ENCODE peak calls at places on chromosomes 6 and 20, in nine cellular contexts. U is stomach, V is mucosa of descending colon, P is cardiac muscle cell, N is fibroblast of the aortic adventitia, D is GM10248, Q is neural crest cell, C is cardiac fibroblast, G is AG04449. Z is an unnamed sample.

GRCh38 chr20:20364747-20365558 is 3.0 kb upstream of the INSM1 start:
- DNase-seq in C (no peak), U (no peak), V (no peak), D (no peak), Q (no peak), G (no peak), P (no peak), N (no peak), Z (no peak)

GRCh38 chr6:20907486-20908071 is 373.3 kb downstream of the CDKAL1 start:
- DNase-seq in U (no peak), Q (no peak), P (no peak), G (no peak), N (no peak), V (no peak), D (no peak), C (no peak), Z (no peak)

GRCh38 chr6:169844946-169845345 is 93.5 kb downstream of the ERMARD start:
- DNase-seq in N (no peak), U (peak), G (no peak), D (no peak), P (no peak), V (no peak), Q (no peak), C (no peak), Z (no peak)

GRCh38 chr6:159074120-159074684 is 29.4 kb upstream of the TAGAP start:
- DNase-seq in N (peak), G (no peak), C (peak), U (no peak), P (peak), V (no peak), D (no peak), Q (peak), Z (no peak)

GRCh38 chr6:11432713-11433450 is 104.7 kb upstream of the TMEM170B start:
- DNase-seq in G (peak), V (no peak), N (peak), P (no peak), U (no peak), C (peak), D (no peak), Q (no peak), Z (peak)

GRCh38 chr20:57662313-57663240 is 42.4 kb upstream of the ZBP1 start:
- DNase-seq in C (no peak), D (no peak), V (peak), G (no peak), P (no peak), Q (no peak), N (no peak), U (peak), Z (no peak)

GRCh38 chr6:42168650-42169049 is 4.5 kb upstream of the GUCA1A start:
- DNase-seq in U (no peak), C (peak), V (no peak), G (no peak), P (no peak), N (no peak), Q (no peak), D (no peak), Z (no peak)

GRCh38 chr6:51855310-51856082 is 231.9 kb downstream of the PKHD1 start:
- DNase-seq in C (peak), N (peak), V (no peak), Q (peak), P (peak), U (no peak), G (peak), D (peak), Z (no peak)

GRCh38 chr6:84979541-84979940 is 215.1 kb upstream of the TBX18 start:
- DNase-seq in N (peak), Q (no peak), V (no peak), D (no peak), G (no peak), C (peak), P (no peak), U (no peak), Z (no peak)

GRCh38 chr20:25864326-25864970 is 167.8 kb upstream of the ZNF337 start:
- DNase-seq in D (no peak), C (no peak), P (no peak), V (no peak), U (no peak), G (no peak), N (no peak), Q (no peak), Z (no peak)

GRCh38 chr20:20196610-20197009 is 144.3 kb downstream of the CFAP61 start:
- DNase-seq in D (no peak), G (no peak), P (no peak), Q (no peak), U (no peak), V (no peak), C (no peak), N (no peak), Z (no peak)

GRCh38 chr6:156185113-156185512 is 592.1 kb upstream of the ARID1B start:
- DNase-seq in Q (no peak), C (no peak), N (no peak), D (no peak), V (no peak), G (no peak), P (no peak), U (no peak), Z (no peak)

GRCh38 chr6:98272061-98272460 is 562.3 kb upstream of the POU3F2 start:
- DNase-seq in P (no peak), C (no peak), U (no peak), Q (no peak), G (no peak), V (no peak), N (no peak), D (no peak), Z (no peak)
- TF ChIP-seq CTCF in P (no peak), C (no peak), U (no peak), Q (no peak), G (no peak), V (no peak), N (no peak), D (no peak), Z (no peak)

GRCh38 chr6:162736933-162737332 is 9.2 kb downstream of the PACRG start:
- DNase-seq in V (no peak), P (no peak), N (no peak), G (no peak), C (no peak), Q (no peak), U (no peak), D (no peak), Z (no peak)
- TF ChIP-seq CTCF in V (no peak), P (no peak), N (no peak), G (no peak), C (no peak), Q (no peak), U (peak), D (no peak), Z (no peak)

DNA sequence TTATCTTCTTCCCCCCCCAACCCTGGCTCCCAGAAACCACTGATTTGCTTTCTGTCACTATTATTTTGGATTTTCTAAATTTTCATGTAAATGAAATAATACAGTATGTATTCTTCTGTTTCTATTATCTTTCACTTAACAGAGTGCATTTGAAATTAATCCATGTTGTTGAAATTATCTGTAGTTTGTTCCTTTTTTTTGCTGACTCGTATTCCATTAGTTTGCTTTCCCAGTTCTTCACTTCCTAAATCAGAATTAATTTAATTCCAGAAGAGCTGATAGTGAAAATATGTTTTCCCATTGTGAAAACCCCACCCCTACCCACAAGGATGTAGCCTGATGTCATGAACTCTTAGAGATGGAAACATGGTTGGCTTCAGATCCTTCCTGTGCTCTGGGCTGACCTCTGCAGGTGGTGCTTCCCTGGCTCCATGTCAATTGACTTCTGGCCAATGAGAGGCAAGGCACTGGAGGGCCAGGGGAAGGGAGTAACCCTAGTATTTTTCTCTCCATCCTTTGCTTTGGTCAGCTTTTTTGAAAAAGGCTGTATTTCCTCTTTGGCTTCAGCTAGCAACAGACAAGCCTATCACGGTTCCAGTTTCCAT is 244.4 kb upstream of the HSF2 start:
- DNase-seq in U (no peak), P (no peak), D (no peak), V (no peak), G (no peak), Q (no peak), C (no peak), N (no peak), Z (no peak)
- TF ChIP-seq CTCF in U (no peak), P (no peak), D (no peak), V (no peak), G (no peak), Q (no peak), C (no peak), N (no peak), Z (no peak)

DNA sequence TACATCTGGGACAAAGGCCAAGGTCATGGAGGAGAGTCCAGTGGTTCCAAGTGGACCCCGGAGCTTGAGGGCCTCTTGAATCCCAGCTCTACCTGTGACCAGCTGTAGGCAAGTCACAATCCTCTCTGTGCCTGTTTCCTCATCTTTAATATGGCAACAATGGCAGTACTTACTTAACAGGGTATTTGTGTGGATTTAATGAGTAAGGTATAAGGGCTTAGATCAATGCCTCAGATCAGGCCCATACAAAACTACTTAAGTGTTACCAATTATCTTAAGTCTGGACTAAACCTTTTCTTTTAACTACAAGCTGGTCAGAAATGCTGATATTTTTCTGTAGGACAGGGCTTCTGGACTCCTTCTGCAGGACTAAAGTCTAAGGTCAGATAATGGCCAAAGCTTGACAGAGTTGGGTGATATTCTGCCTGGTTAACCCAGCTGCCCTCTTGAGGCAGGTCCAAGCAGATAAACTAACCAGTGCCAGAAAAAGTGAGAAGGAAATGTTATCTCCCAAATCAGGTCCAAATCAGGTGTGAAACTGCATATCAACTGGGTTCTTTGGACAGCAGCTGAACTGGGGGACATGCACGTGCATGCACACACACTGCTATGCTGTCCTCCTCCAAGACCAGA is 2.2 kb downstream of the SULF2 start:
- DNase-seq in Q (no peak), P (no peak), D (no peak), U (no peak), C (no peak), N (no peak), V (no peak), G (no peak), Z (no peak)
- TF ChIP-seq CTCF in Q (no peak), P (no peak), D (peak), U (no peak), C (no peak), N (no peak), V (no peak), G (no peak), Z (no peak)

GRCh38 chr20:35049776-35050352 is 42.7 kb downstream of the TRPC4AP start:
- DNase-seq in P (peak), Q (no peak), U (no peak), G (peak), N (no peak), V (no peak), C (peak), D (no peak), Z (peak)
- TF ChIP-seq CTCF in P (no peak), Q (no peak), U (no peak), G (no peak), N (no peak), V (no peak), C (no peak), D (no peak), Z (no peak)

DNA sequence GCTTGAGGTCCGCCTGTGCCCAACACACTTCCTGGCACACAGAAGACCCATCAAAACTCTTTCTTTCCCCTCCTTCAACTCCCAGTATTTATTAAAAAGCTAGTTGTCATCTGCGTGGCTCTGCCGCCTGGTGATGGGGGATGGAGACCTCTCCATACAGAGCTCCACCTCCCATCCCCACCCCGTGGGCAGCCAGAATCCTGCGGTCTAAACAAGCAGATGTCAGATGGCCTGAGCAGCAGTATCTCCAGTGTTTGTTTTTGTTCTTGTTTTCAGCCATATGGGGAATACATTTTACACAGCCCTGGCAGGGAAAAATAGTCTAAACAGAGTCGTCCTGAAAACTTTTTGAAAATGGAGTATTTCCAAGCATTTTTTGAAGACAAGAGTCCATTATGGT is 91.3 kb downstream of the TCP11 start:
- DNase-seq in D (no peak), U (no peak), V (peak), P (no peak), C (peak), N (peak), Q (no peak), G (peak), Z (peak)
- TF ChIP-seq CTCF in D (no peak), U (no peak), V (no peak), P (no peak), C (no peak), N (no peak), Q (no peak), G (no peak), Z (no peak)

Z was measured in BJ.